ENCODE peak calls at places on chromosomes 6 and 20, in seven cellular contexts. Z is stimulated activated CD4-positive, alpha-beta T cell treated with anti-CD3 and anti-CD28 coated beads, Interleukin-12 subunit alpha, Interleukin-12 subunit beta, amount 100 ng/mL, for 4 hours; F is NCI-H2029; V is lung; R is left colon; O is ELR; U is activated CD8-positive, alpha-beta T cell treated with anti-CD3 and anti-CD28 coated beads for 36 hours. K is an unnamed sample.

GRCh38 chr6:15588966-15589634 is 73.7 kb downstream of the DTNBP1 start:
- DNase-seq in V (no peak), U (peak; percentile 45), F (no peak), R (no peak), Z (no peak), O (peak; percentile 75), K (no peak)

GRCh38 chr6:160974304-160974771 is 17.2 kb upstream of the MAP3K4 start:
- DNase-seq in V (no peak), U (no peak), Z (no peak), O (peak; percentile 89), F (no peak), R (peak; percentile 60), K (no peak)

GRCh38 chr6:148530394-148530923 is 187.8 kb downstream of the SASH1 start:
- DNase-seq in V (no peak), F (no peak), Z (no peak), O (peak; percentile 87), U (no peak), R (no peak), K (no peak)

GRCh38 chr20:57374343-57374930 is 16.8 kb upstream of the RBM38 start:
- DNase-seq in O (no peak), F (no peak), V (no peak), Z (no peak), R (no peak), U (peak; percentile 26), K (no peak)

GRCh38 chr20:32621914-32622584 is 36.9 kb upstream of the NOL4L start:
- DNase-seq in F (no peak), Z (no peak), O (no peak), R (no peak), U (no peak), V (no peak), K (no peak)

GRCh38 chr6:163501022-163501421 is 86.5 kb downstream of the QKI start:
- DNase-seq in Z (no peak), O (no peak), V (no peak), R (no peak), U (no peak), F (no peak), K (no peak)

GRCh38 chr20:40770564-40771307 is 81.7 kb upstream of the MAFB start:
- DNase-seq in O (no peak), R (peak; percentile 44), U (no peak), Z (no peak), F (no peak), V (no peak), K (no peak)

GRCh38 chr6:45419574-45420082 is 41.9 kb upstream of the SUPT3H start:
- DNase-seq in U (peak; percentile 77), Z (peak; percentile 59), V (peak; percentile 63), F (no peak), R (peak; percentile 66), O (peak; percentile 61), K (peak; percentile 41)

GRCh38 chr6:28750926-28751458 is 172.8 kb downstream of the TRIM27 start:
- DNase-seq in R (no peak), Z (no peak), V (no peak), F (no peak), O (no peak), U (no peak), K (no peak)

GRCh38 chr6:156699017-156699421 is 78.2 kb upstream of the ARID1B start:
- DNase-seq in U (no peak), O (peak; percentile 94), Z (no peak), R (no peak), V (no peak), F (no peak), K (no peak)

GRCh38 chr6:100271202-100271601 is 193.5 kb downstream of the SIM1 start:
- DNase-seq in F (no peak), R (no peak), Z (no peak), U (no peak), V (no peak), O (no peak), K (no peak)

GRCh38 chr20:31819083-31819784 is at the start of gene MYLK2:
- DNase-seq in U (no peak), V (no peak), Z (no peak), F (peak; percentile 64), R (no peak), O (no peak), K (no peak)

GRCh38 chr6:156599367-156599766 is 177.8 kb upstream of the ARID1B start:
- DNase-seq in R (no peak), V (no peak), U (no peak), F (no peak), O (no peak), Z (no peak), K (no peak)

K was measured in effector CD4-positive, alpha-beta T cell.